ENCODE peak calls at places on chromosomes 7 and 10, in ten cellular contexts. One of them, this sample, is unnamed.

GRCh38 chr7:322111-322671 is 32.2 kb downstream of the FOXL3 start:
- DNase-seq in IMR-90: peak
- DNase-seq in HCT116: peak
- DNase-seq in GM10248: peak
- DNase-seq in prostate gland: peak
- DNase-seq in lower leg skin: no peak
- DNase-seq in neural progenitor cell: peak
- DNase-seq in foreskin fibroblast: peak
- DNase-seq in A549: peak
- DNase-seq in GM13976: peak
- DNase-seq in this sample: peak

GRCh38 chr10:68796609-68797008 is 30.7 kb upstream of the STOX1 start:
- DNase-seq in A549: no peak
- DNase-seq in prostate gland: no peak
- DNase-seq in foreskin fibroblast: peak
- DNase-seq in HCT116: no peak
- DNase-seq in GM10248: no peak
- DNase-seq in neural progenitor cell: no peak
- DNase-seq in lower leg skin: no peak
- DNase-seq in IMR-90: peak
- DNase-seq in GM13976: no peak
- DNase-seq in this sample: no peak

GRCh38 chr7:47291461-47292051 is 290.4 kb downstream of the TNS3 start:
- DNase-seq in neural progenitor cell: no peak
- DNase-seq in GM10248: peak
- DNase-seq in lower leg skin: peak
- DNase-seq in foreskin fibroblast: peak
- DNase-seq in IMR-90: peak
- DNase-seq in HCT116: peak
- DNase-seq in GM13976: peak
- DNase-seq in A549: peak
- DNase-seq in prostate gland: no peak
- DNase-seq in this sample: peak

GRCh38 chr10:119447823-119448546 is 94.5 kb downstream of the RGS10 start:
- DNase-seq in GM13976: no peak
- DNase-seq in foreskin fibroblast: no peak
- DNase-seq in lower leg skin: no peak
- DNase-seq in prostate gland: no peak
- DNase-seq in GM10248: no peak
- DNase-seq in neural progenitor cell: no peak
- DNase-seq in A549: no peak
- DNase-seq in HCT116: no peak
- DNase-seq in IMR-90: no peak
- DNase-seq in this sample: no peak

GRCh38 chr10:17200885-17201164 is 647 bp downstream of the TRDMT1 start:
- DNase-seq in foreskin fibroblast: peak
- DNase-seq in neural progenitor cell: no peak
- DNase-seq in GM10248: no peak
- DNase-seq in A549: peak
- DNase-seq in GM13976: no peak
- DNase-seq in IMR-90: peak
- DNase-seq in prostate gland: peak
- DNase-seq in lower leg skin: no peak
- DNase-seq in HCT116: peak
- DNase-seq in this sample: peak

GRCh38 chr10:84194424-84195043 is at the start of gene CDHR1:
- DNase-seq in foreskin fibroblast: peak
- DNase-seq in A549: no peak
- DNase-seq in lower leg skin: no peak
- DNase-seq in HCT116: no peak
- DNase-seq in GM13976: peak
- DNase-seq in neural progenitor cell: peak
- DNase-seq in IMR-90: no peak
- DNase-seq in prostate gland: no peak
- DNase-seq in GM10248: peak
- DNase-seq in this sample: peak

GRCh38 chr7:73847941-73848723 is 5.8 kb upstream of the METTL27 start:
- DNase-seq in prostate gland: no peak
- DNase-seq in A549: no peak
- DNase-seq in HCT116: no peak
- DNase-seq in neural progenitor cell: no peak
- DNase-seq in GM10248: no peak
- DNase-seq in GM13976: no peak
- DNase-seq in foreskin fibroblast: no peak
- DNase-seq in lower leg skin: no peak
- DNase-seq in IMR-90: no peak
- DNase-seq in this sample: no peak

GRCh38 chr10:7170626-7171322 is 240.1 kb downstream of the SFMBT2 start:
- DNase-seq in foreskin fibroblast: no peak
- DNase-seq in GM13976: no peak
- DNase-seq in lower leg skin: no peak
- DNase-seq in GM10248: no peak
- DNase-seq in neural progenitor cell: no peak
- DNase-seq in A549: no peak
- DNase-seq in HCT116: no peak
- DNase-seq in IMR-90: no peak
- DNase-seq in prostate gland: peak
- DNase-seq in this sample: no peak

DNA sequence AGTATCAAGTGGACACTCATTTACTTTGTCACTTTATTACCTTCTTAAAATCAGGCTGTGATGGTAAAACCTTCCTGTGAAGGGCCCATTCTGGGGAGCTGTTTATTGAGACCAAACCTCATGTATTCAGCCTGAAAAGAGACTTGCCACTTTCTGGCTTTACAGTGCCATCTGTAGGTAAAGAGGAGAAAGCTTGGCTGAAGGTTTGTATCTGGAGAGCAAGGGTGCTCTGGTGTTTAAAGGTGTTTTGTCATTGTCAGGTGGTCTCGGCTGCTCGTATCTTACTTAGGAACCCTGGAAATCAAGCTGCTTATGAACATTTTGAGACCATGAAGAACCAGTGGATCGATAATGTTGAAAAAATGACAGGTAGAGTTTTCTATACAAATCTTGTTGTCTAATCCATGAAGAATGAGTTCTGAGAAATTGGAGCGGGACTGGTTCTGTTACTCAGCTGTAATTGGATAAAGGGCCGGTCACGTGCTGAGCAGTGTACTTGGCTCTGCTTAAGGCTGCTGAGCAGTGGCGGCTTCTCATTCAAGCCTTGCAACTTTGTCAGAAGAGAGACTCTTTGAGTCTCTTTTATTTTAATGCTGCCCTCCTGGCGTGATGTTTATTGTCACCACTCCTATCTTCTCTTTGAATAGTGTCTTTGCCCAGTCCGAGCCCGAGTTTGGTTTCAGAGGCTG is 46.9 kb downstream of the AP3M1 start:
- DNase-seq in prostate gland: no peak
- DNase-seq in foreskin fibroblast: peak
- DNase-seq in neural progenitor cell: peak
- DNase-seq in GM10248: peak
- DNase-seq in A549: peak
- DNase-seq in HCT116: peak
- DNase-seq in IMR-90: peak
- DNase-seq in GM13976: peak
- DNase-seq in lower leg skin: no peak
- DNase-seq in this sample: no peak
- TF ChIP-seq CTCF in prostate gland: no peak
- TF ChIP-seq CTCF in foreskin fibroblast: peak
- TF ChIP-seq CTCF in neural progenitor cell: peak
- TF ChIP-seq CTCF in GM10248: peak
- TF ChIP-seq CTCF in A549: peak
- TF ChIP-seq CTCF in HCT116: peak
- TF ChIP-seq CTCF in IMR-90: peak
- TF ChIP-seq CTCF in GM13976: peak
- TF ChIP-seq CTCF in lower leg skin: no peak
- TF ChIP-seq CTCF in this sample: peak

GRCh38 chr10:101292194-101293006 is 61.6 kb upstream of the BTRC start:
- DNase-seq in A549: no peak
- DNase-seq in lower leg skin: no peak
- DNase-seq in prostate gland: no peak
- DNase-seq in GM13976: no peak
- DNase-seq in IMR-90: no peak
- DNase-seq in foreskin fibroblast: peak
- DNase-seq in HCT116: no peak
- DNase-seq in neural progenitor cell: peak
- DNase-seq in GM10248: no peak
- DNase-seq in this sample: peak

GRCh38 chr10:101293007-101293723 is 60.8 kb upstream of the BTRC start:
- DNase-seq in lower leg skin: no peak
- DNase-seq in neural progenitor cell: peak
- DNase-seq in foreskin fibroblast: no peak
- DNase-seq in GM10248: no peak
- DNase-seq in HCT116: no peak
- DNase-seq in IMR-90: no peak
- DNase-seq in GM13976: no peak
- DNase-seq in prostate gland: no peak
- DNase-seq in A549: no peak
- DNase-seq in this sample: no peak

GRCh38 chr10:101290415-101290814 is 61.2 kb upstream of the LBX1 start:
- DNase-seq in HCT116: no peak
- DNase-seq in A549: no peak
- DNase-seq in GM13976: no peak
- DNase-seq in lower leg skin: no peak
- DNase-seq in foreskin fibroblast: no peak
- DNase-seq in GM10248: no peak
- DNase-seq in IMR-90: no peak
- DNase-seq in prostate gland: no peak
- DNase-seq in neural progenitor cell: no peak
- DNase-seq in this sample: no peak

GRCh38 chr10:101289541-101289940 is 60.3 kb upstream of the LBX1 start:
- DNase-seq in IMR-90: no peak
- DNase-seq in A549: no peak
- DNase-seq in lower leg skin: no peak
- DNase-seq in neural progenitor cell: no peak
- DNase-seq in HCT116: no peak
- DNase-seq in foreskin fibroblast: no peak
- DNase-seq in GM13976: no peak
- DNase-seq in GM10248: no peak
- DNase-seq in prostate gland: no peak
- DNase-seq in this sample: no peak

DNA sequence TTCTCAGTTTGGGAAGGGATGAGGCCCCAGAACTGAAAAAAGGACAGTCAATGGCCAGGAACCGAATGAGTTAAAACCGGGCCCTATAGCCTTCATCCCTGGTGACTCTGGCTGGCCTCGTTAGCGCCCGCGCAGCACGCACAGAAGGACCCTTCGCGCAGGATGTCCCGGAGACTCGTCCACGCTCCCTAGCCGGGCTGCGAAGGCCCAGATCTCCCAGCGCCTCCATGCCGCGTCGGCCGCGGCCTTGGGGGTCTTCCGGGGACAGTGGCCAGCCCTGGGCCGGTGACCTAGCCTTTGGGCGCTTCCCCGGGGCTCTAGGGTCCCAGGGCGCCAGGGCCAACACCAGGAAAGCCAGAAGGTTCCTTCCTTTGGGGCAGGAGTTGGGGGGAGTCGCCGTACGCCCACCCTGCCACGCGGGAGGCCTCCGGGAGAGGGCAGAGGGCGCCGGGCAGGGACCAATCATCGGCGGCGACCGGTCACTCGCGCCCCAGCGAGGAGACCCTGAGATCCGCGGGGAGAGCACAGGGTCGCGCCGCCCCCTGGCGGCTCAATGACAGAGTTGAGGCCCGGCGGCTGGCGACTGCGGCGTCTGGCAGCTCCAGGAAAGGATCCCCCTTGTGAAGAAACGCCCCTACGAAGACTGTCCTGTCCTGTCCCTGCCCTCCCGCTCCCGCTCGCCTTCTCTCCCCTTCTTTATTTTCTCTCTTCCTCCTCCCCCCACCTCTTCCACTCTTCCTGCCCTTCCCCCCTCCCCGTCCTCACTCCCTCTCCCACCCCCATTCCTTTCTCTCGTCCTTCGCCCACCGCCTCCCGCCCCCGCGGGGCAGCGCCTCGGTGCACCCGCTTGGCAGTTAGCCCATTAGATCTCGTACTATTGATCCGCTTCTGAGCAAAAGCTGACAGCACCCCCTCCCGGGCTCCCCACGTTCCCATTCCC is 62.3 kb upstream of the LBX1 start:
- DNase-seq in HCT116: no peak
- DNase-seq in IMR-90: peak
- DNase-seq in GM13976: peak
- DNase-seq in neural progenitor cell: peak
- DNase-seq in lower leg skin: no peak
- DNase-seq in prostate gland: peak
- DNase-seq in A549: peak
- DNase-seq in foreskin fibroblast: peak
- DNase-seq in GM10248: peak
- DNase-seq in this sample: peak
- TF ChIP-seq CTCF in HCT116: no peak
- TF ChIP-seq CTCF in IMR-90: peak
- TF ChIP-seq CTCF in GM13976: peak
- TF ChIP-seq CTCF in neural progenitor cell: peak
- TF ChIP-seq CTCF in lower leg skin: no peak
- TF ChIP-seq CTCF in prostate gland: peak
- TF ChIP-seq CTCF in A549: peak
- TF ChIP-seq CTCF in foreskin fibroblast: peak
- TF ChIP-seq CTCF in GM10248: peak
- TF ChIP-seq CTCF in this sample: peak

DNA sequence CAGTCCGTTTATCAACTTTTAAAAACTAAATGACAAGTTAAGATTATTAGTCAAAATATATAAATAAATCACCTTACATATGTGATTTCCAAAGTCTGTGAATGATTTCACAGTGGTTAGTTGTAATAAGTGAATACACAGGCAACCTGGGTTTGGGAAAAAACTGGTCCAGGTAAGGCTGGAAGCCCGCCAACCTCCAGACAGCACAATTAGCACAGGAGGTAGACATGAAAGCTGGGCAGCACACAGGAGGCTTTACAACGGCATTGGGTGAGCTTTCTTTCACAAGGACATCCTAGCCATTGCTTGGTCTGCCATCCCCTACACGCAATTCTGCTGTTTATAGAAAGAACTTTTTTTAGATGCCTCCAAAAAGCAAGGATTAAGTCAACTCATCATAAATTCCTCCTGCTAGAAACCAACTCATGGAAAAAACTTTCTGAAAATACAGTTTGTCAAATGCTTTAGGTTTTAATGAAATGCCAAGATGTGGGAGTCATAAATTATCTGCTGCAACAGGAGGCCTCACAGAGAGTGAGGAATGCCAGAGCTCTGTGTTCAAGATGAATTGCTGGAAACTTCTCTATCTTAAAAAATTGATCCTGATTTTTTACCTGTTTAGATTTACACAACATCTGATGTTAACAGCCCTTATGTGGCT is 346.8 kb upstream of the NFE2L3 start:
- DNase-seq in neural progenitor cell: no peak
- DNase-seq in GM13976: no peak
- DNase-seq in IMR-90: peak
- DNase-seq in GM10248: no peak
- DNase-seq in prostate gland: peak
- DNase-seq in HCT116: no peak
- DNase-seq in A549: no peak
- DNase-seq in foreskin fibroblast: no peak
- DNase-seq in lower leg skin: no peak
- DNase-seq in this sample: no peak
- TF ChIP-seq CTCF in neural progenitor cell: no peak
- TF ChIP-seq CTCF in GM13976: no peak
- TF ChIP-seq CTCF in IMR-90: no peak
- TF ChIP-seq CTCF in GM10248: no peak
- TF ChIP-seq CTCF in prostate gland: no peak
- TF ChIP-seq CTCF in HCT116: no peak
- TF ChIP-seq CTCF in A549: no peak
- TF ChIP-seq CTCF in foreskin fibroblast: no peak
- TF ChIP-seq CTCF in lower leg skin: no peak
- TF ChIP-seq CTCF in this sample: no peak

DNA sequence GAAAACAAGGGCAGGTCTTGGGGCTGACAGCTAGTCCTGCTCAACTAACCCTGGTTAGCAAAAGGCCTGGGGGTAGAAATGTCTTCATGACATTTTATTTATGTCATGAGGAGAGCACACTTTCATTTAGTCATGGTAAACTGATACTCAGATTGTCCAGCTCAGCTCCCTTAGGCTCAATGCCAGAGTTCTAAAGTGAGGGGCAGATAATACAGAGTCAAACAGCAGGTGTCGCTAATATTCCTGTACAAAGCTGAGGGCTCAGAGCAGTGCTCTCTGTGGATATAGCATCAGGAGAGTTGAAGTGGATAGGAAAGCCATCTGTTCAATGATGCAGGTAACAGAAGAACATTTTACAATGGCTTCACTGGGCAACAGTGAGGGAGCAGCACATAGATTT is 26.8 kb upstream of the CALCR start:
- DNase-seq in GM13976: no peak
- DNase-seq in lower leg skin: no peak
- DNase-seq in prostate gland: no peak
- DNase-seq in foreskin fibroblast: no peak
- DNase-seq in GM10248: no peak
- DNase-seq in IMR-90: no peak
- DNase-seq in A549: peak
- DNase-seq in neural progenitor cell: peak
- DNase-seq in HCT116: no peak
- DNase-seq in this sample: no peak
- TF ChIP-seq CTCF in GM13976: no peak
- TF ChIP-seq CTCF in lower leg skin: no peak
- TF ChIP-seq CTCF in prostate gland: no peak
- TF ChIP-seq CTCF in foreskin fibroblast: no peak
- TF ChIP-seq CTCF in GM10248: no peak
- TF ChIP-seq CTCF in IMR-90: no peak
- TF ChIP-seq CTCF in A549: no peak
- TF ChIP-seq CTCF in neural progenitor cell: peak
- TF ChIP-seq CTCF in HCT116: peak
- TF ChIP-seq CTCF in this sample: no peak